ENCODE peak calls at places on chromosomes 7 and 10, in ten cellular contexts. One of them, this sample, is unnamed.

GRCh38 chr7:32335107-32335506 is 155.1 kb downstream of the LSM5 start:
- DNase-seq in epithelial cell of proximal tubule: no peak
- DNase-seq in OCI-LY7: no peak
- DNase-seq in PC-3: peak; percentile 38
- DNase-seq in fibroblast of mammary gland: peak; percentile 37
- DNase-seq in A549: peak; percentile 16
- DNase-seq in bronchial epithelial cell: peak; percentile 79
- DNase-seq in epithelial cell of esophagus: peak; percentile 72
- DNase-seq in GM12865: no peak
- DNase-seq in astrocyte of the cerebellum: no peak
- DNase-seq in this sample: no peak

GRCh38 chr10:93406367-93407145 is 75.6 kb downstream of the MYOF start:
- DNase-seq in epithelial cell of proximal tubule: no peak
- DNase-seq in OCI-LY7: no peak
- DNase-seq in PC-3: no peak
- DNase-seq in fibroblast of mammary gland: no peak
- DNase-seq in A549: no peak
- DNase-seq in bronchial epithelial cell: peak; percentile 53
- DNase-seq in epithelial cell of esophagus: peak; percentile 77
- DNase-seq in GM12865: no peak
- DNase-seq in astrocyte of the cerebellum: peak; percentile 15
- DNase-seq in this sample: no peak

GRCh38 chr7:121620206-121620605 is 224.1 kb upstream of the FAM3C start:
- DNase-seq in epithelial cell of proximal tubule: no peak
- DNase-seq in OCI-LY7: no peak
- DNase-seq in PC-3: no peak
- DNase-seq in fibroblast of mammary gland: no peak
- DNase-seq in A549: no peak
- DNase-seq in bronchial epithelial cell: no peak
- DNase-seq in epithelial cell of esophagus: no peak
- DNase-seq in GM12865: no peak
- DNase-seq in astrocyte of the cerebellum: no peak
- DNase-seq in this sample: no peak

GRCh38 chr10:30606313-30606712 is 23.2 kb downstream of the LYZL2 start:
- DNase-seq in epithelial cell of proximal tubule: no peak
- DNase-seq in OCI-LY7: no peak
- DNase-seq in PC-3: peak; percentile 40
- DNase-seq in fibroblast of mammary gland: peak; percentile 10
- DNase-seq in A549: peak; percentile 44
- DNase-seq in bronchial epithelial cell: peak; percentile 22
- DNase-seq in epithelial cell of esophagus: no peak
- DNase-seq in GM12865: no peak
- DNase-seq in astrocyte of the cerebellum: no peak
- DNase-seq in this sample: no peak

GRCh38 chr7:128742206-128742605 is 3.0 kb downstream of the CALU start:
- DNase-seq in epithelial cell of proximal tubule: no peak
- DNase-seq in OCI-LY7: no peak
- DNase-seq in PC-3: peak; percentile 82
- DNase-seq in fibroblast of mammary gland: peak; percentile 94
- DNase-seq in A549: no peak
- DNase-seq in bronchial epithelial cell: peak; percentile 72
- DNase-seq in epithelial cell of esophagus: peak; percentile 72
- DNase-seq in GM12865: no peak
- DNase-seq in astrocyte of the cerebellum: no peak
- DNase-seq in this sample: no peak

GRCh38 chr10:104690081-104690480 is 49.0 kb downstream of the SORCS3 start:
- DNase-seq in epithelial cell of proximal tubule: no peak
- DNase-seq in OCI-LY7: no peak
- DNase-seq in PC-3: no peak
- DNase-seq in fibroblast of mammary gland: no peak
- DNase-seq in A549: no peak
- DNase-seq in bronchial epithelial cell: no peak
- DNase-seq in epithelial cell of esophagus: no peak
- DNase-seq in GM12865: no peak
- DNase-seq in astrocyte of the cerebellum: no peak
- DNase-seq in this sample: no peak

GRCh38 chr7:44983742-44984477 is 5.1 kb upstream of the MYO1G start:
- DNase-seq in epithelial cell of proximal tubule: no peak
- DNase-seq in OCI-LY7: no peak
- DNase-seq in PC-3: no peak
- DNase-seq in fibroblast of mammary gland: no peak
- DNase-seq in A549: no peak
- DNase-seq in bronchial epithelial cell: no peak
- DNase-seq in epithelial cell of esophagus: no peak
- DNase-seq in GM12865: no peak
- DNase-seq in astrocyte of the cerebellum: no peak
- DNase-seq in this sample: no peak

GRCh38 chr7:99312316-99313203 is 13.1 kb upstream of the ARPC1A start:
- DNase-seq in epithelial cell of proximal tubule: no peak
- DNase-seq in OCI-LY7: peak; percentile 70
- DNase-seq in PC-3: peak; percentile 86
- DNase-seq in fibroblast of mammary gland: peak; percentile 62
- DNase-seq in A549: peak; percentile 61
- DNase-seq in bronchial epithelial cell: peak; percentile 57
- DNase-seq in epithelial cell of esophagus: peak; percentile 71
- DNase-seq in GM12865: peak; percentile 74
- DNase-seq in astrocyte of the cerebellum: peak; percentile 40
- DNase-seq in this sample: no peak

GRCh38 chr10:109929501-109930219 is 6.3 kb upstream of the XPNPEP1 start:
- DNase-seq in epithelial cell of proximal tubule: no peak
- DNase-seq in OCI-LY7: no peak
- DNase-seq in PC-3: no peak
- DNase-seq in fibroblast of mammary gland: peak; percentile 55
- DNase-seq in A549: no peak
- DNase-seq in bronchial epithelial cell: no peak
- DNase-seq in epithelial cell of esophagus: no peak
- DNase-seq in GM12865: no peak
- DNase-seq in astrocyte of the cerebellum: no peak
- DNase-seq in this sample: no peak

DNA sequence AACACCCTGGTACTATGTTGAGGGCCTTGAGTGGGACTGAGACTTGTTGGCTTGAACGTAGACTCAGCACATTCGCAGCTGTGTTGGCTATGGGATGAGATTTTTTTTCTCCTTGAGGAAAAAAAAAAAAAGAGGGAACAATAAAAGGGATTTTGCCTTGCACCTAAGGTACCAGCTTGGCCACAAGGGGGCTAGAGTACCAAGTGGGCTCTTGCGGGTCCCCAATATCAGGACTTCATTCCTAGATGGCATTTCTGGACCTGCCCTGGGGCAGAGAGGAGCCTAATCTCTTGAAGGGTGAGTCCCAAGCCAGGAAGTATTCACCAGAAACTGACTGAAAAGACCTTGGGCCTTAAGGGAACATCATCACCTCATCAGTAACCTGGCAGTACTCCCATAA is 1083.6 kb upstream of the PHF14 start:
- DNase-seq in epithelial cell of proximal tubule: no peak
- DNase-seq in OCI-LY7: no peak
- DNase-seq in PC-3: no peak
- DNase-seq in fibroblast of mammary gland: no peak
- DNase-seq in A549: peak; percentile 0
- DNase-seq in bronchial epithelial cell: no peak
- DNase-seq in epithelial cell of esophagus: no peak
- DNase-seq in GM12865: no peak
- DNase-seq in astrocyte of the cerebellum: no peak
- DNase-seq in this sample: no peak
- TF ChIP-seq CTCF in epithelial cell of proximal tubule: no peak
- TF ChIP-seq CTCF in OCI-LY7: peak; percentile 20
- TF ChIP-seq CTCF in PC-3: no peak
- TF ChIP-seq CTCF in fibroblast of mammary gland: no peak
- TF ChIP-seq CTCF in A549: no peak
- TF ChIP-seq CTCF in bronchial epithelial cell: no peak
- TF ChIP-seq CTCF in epithelial cell of esophagus: no peak
- TF ChIP-seq CTCF in GM12865: no peak
- TF ChIP-seq CTCF in astrocyte of the cerebellum: no peak
- TF ChIP-seq CTCF in this sample: no peak

GRCh38 chr7:33932832-33933468 is 27.6 kb downstream of the BMPER start:
- DNase-seq in epithelial cell of proximal tubule: peak; percentile 23
- DNase-seq in OCI-LY7: peak; percentile 50
- DNase-seq in PC-3: peak; percentile 89
- DNase-seq in fibroblast of mammary gland: peak; percentile 96
- DNase-seq in A549: peak; percentile 79
- DNase-seq in bronchial epithelial cell: peak; percentile 82
- DNase-seq in epithelial cell of esophagus: peak; percentile 86
- DNase-seq in GM12865: peak; percentile 63
- DNase-seq in astrocyte of the cerebellum: peak; percentile 77
- DNase-seq in this sample: peak; percentile 52

GRCh38 chr7:33937871-33938270 is 32.5 kb downstream of the BMPER start:
- DNase-seq in epithelial cell of proximal tubule: no peak
- DNase-seq in OCI-LY7: no peak
- DNase-seq in PC-3: no peak
- DNase-seq in fibroblast of mammary gland: no peak
- DNase-seq in A549: no peak
- DNase-seq in bronchial epithelial cell: no peak
- DNase-seq in epithelial cell of esophagus: no peak
- DNase-seq in GM12865: peak; percentile 3
- DNase-seq in astrocyte of the cerebellum: no peak
- DNase-seq in this sample: no peak

GRCh38 chr7:33928986-33929385 is 23.6 kb downstream of the BMPER start:
- DNase-seq in epithelial cell of proximal tubule: no peak
- DNase-seq in OCI-LY7: no peak
- DNase-seq in PC-3: no peak
- DNase-seq in fibroblast of mammary gland: no peak
- DNase-seq in A549: no peak
- DNase-seq in bronchial epithelial cell: no peak
- DNase-seq in epithelial cell of esophagus: no peak
- DNase-seq in GM12865: no peak
- DNase-seq in astrocyte of the cerebellum: no peak
- DNase-seq in this sample: no peak

GRCh38 chr7:33933611-33934281 is 28.4 kb downstream of the BMPER start:
- DNase-seq in epithelial cell of proximal tubule: peak; percentile 66
- DNase-seq in OCI-LY7: no peak
- DNase-seq in PC-3: peak; percentile 77
- DNase-seq in fibroblast of mammary gland: peak; percentile 96
- DNase-seq in A549: peak; percentile 30
- DNase-seq in bronchial epithelial cell: peak; percentile 93
- DNase-seq in epithelial cell of esophagus: peak; percentile 93
- DNase-seq in GM12865: no peak
- DNase-seq in astrocyte of the cerebellum: peak; percentile 6
- DNase-seq in this sample: peak; percentile 69

GRCh38 chr7:33932221-33932620 is 26.9 kb downstream of the BMPER start:
- DNase-seq in epithelial cell of proximal tubule: no peak
- DNase-seq in OCI-LY7: no peak
- DNase-seq in PC-3: no peak
- DNase-seq in fibroblast of mammary gland: peak; percentile 19
- DNase-seq in A549: no peak
- DNase-seq in bronchial epithelial cell: no peak
- DNase-seq in epithelial cell of esophagus: no peak
- DNase-seq in GM12865: no peak
- DNase-seq in astrocyte of the cerebellum: no peak
- DNase-seq in this sample: no peak
- H3K4me3 ChIP-seq in epithelial cell of proximal tubule: no peak overlapping the region
- H3K4me3 ChIP-seq in OCI-LY7: no peak overlapping the region
- H3K4me3 ChIP-seq in PC-3: peak overlapping the region; percentile 48
- H3K4me3 ChIP-seq in fibroblast of mammary gland: no peak overlapping the region
- H3K4me3 ChIP-seq in A549: no peak overlapping the region
- H3K4me3 ChIP-seq in bronchial epithelial cell: no peak overlapping the region
- H3K4me3 ChIP-seq in epithelial cell of esophagus: no peak overlapping the region
- H3K4me3 ChIP-seq in GM12865: no peak overlapping the region
- H3K4me3 ChIP-seq in astrocyte of the cerebellum: no peak overlapping the region
- H3K4me3 ChIP-seq in this sample: no peak overlapping the region

GRCh38 chr7:29806131-29806792 is at the start of gene WIPF3:
- DNase-seq in epithelial cell of proximal tubule: no peak
- DNase-seq in OCI-LY7: no peak
- DNase-seq in PC-3: peak; percentile 40
- DNase-seq in fibroblast of mammary gland: no peak
- DNase-seq in A549: no peak
- DNase-seq in bronchial epithelial cell: no peak
- DNase-seq in epithelial cell of esophagus: peak; percentile 15
- DNase-seq in GM12865: no peak
- DNase-seq in astrocyte of the cerebellum: no peak
- DNase-seq in this sample: no peak
- TF ChIP-seq CTCF in epithelial cell of proximal tubule: no peak
- TF ChIP-seq CTCF in OCI-LY7: no peak
- TF ChIP-seq CTCF in PC-3: no peak
- TF ChIP-seq CTCF in fibroblast of mammary gland: no peak
- TF ChIP-seq CTCF in A549: no peak
- TF ChIP-seq CTCF in bronchial epithelial cell: no peak
- TF ChIP-seq CTCF in epithelial cell of esophagus: no peak
- TF ChIP-seq CTCF in GM12865: no peak
- TF ChIP-seq CTCF in astrocyte of the cerebellum: no peak
- TF ChIP-seq CTCF in this sample: no peak

DNA sequence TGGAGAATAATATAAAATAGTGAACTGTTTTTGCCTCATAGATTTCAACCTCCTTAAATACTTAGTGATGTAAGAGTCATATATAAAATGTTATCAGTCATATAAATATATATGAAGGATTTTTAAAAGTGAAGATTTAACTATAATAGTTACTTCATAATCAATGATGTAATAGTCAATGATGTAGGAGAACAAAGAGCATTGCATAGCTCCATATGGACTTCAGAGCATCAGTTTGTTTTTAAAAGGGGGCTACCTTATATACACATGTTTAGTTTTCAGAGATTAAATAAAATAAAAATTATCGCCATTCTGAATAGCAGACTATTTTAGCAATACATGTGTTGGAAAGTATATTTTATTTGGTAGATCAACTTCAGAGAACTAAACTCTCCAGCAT is 29.1 kb upstream of the EPC1 start:
- DNase-seq in epithelial cell of proximal tubule: no peak
- DNase-seq in OCI-LY7: no peak
- DNase-seq in PC-3: no peak
- DNase-seq in fibroblast of mammary gland: no peak
- DNase-seq in A549: no peak
- DNase-seq in bronchial epithelial cell: no peak
- DNase-seq in epithelial cell of esophagus: no peak
- DNase-seq in GM12865: no peak
- DNase-seq in astrocyte of the cerebellum: no peak
- DNase-seq in this sample: no peak
- H3K4me3 ChIP-seq in epithelial cell of proximal tubule: peak overlapping the region; percentile 62
- H3K4me3 ChIP-seq in OCI-LY7: peak overlapping the region; percentile 89
- H3K4me3 ChIP-seq in PC-3: peak overlapping the region; percentile 74
- H3K4me3 ChIP-seq in fibroblast of mammary gland: no peak overlapping the region
- H3K4me3 ChIP-seq in A549: peak overlapping the region; percentile 65
- H3K4me3 ChIP-seq in bronchial epithelial cell: no peak overlapping the region
- H3K4me3 ChIP-seq in epithelial cell of esophagus: peak overlapping the region; percentile 78
- H3K4me3 ChIP-seq in GM12865: peak overlapping the region; percentile 98
- H3K4me3 ChIP-seq in astrocyte of the cerebellum: peak overlapping the region; percentile 67
- H3K4me3 ChIP-seq in this sample: peak overlapping the region; percentile 73